ENCODE peak calls at places on chromosomes 6 and 20, in four cellular contexts. S, D, Y and I are unnamed samples.

GRCh38 chr20:4136078-4136966 is 121.0 kb upstream of the RNF24 start:
- DNase-seq in S (no peak), D (no peak), Y (no peak), I (no peak)

GRCh38 chr6:50264995-50265571 is 215.4 kb upstream of the DEFB112 start:
- DNase-seq in D (no peak), Y (no peak), S (peak; percentile 61), I (peak; percentile 31)

GRCh38 chr20:56893206-56893605 is 264.1 kb downstream of the TFAP2C start:
- DNase-seq in D (no peak), S (peak; percentile 62), Y (no peak), I (no peak)

GRCh38 chr6:20946037-20946436 is 411.8 kb downstream of the CDKAL1 start:
- DNase-seq in Y (no peak), D (no peak), S (peak; percentile 46), I (no peak)

GRCh38 chr20:17616480-17617211 is 46.8 kb downstream of the DSTN start:
- DNase-seq in Y (peak; percentile 24), S (no peak), D (no peak), I (no peak)

GRCh38 chr6:43916924-43917877 is 147.2 kb downstream of the VEGFA start:
- DNase-seq in Y (peak; percentile 63), D (peak; percentile 49), S (no peak), I (peak; percentile 46)

GRCh38 chr6:49416195-49416594 is 46.9 kb downstream of the MMUT start:
- DNase-seq in D (no peak), Y (no peak), S (no peak), I (no peak)

GRCh38 chr6:36334343-36334742 is 2.3 kb downstream of the BNIP5 start:
- DNase-seq in Y (no peak), D (no peak), S (no peak), I (no peak)

GRCh38 chr20:39070484-39071231 is 108.5 kb downstream of the DHX35 start:
- DNase-seq in Y (no peak), D (no peak), S (no peak), I (no peak)

GRCh38 chr6:71496018-71496800 is 207.6 kb downstream of the OGFRL1 start:
- DNase-seq in Y (no peak), S (no peak), D (peak; percentile 17), I (no peak)

GRCh38 chr6:36633915-36634314 is 39.8 kb downstream of the SRSF3 start:
- DNase-seq in S (no peak), D (no peak), Y (peak; percentile 94), I (no peak)

GRCh38 chr6:133051264-133051663 is 189.9 kb upstream of the EYA4 start:
- DNase-seq in Y (no peak), S (no peak), D (no peak), I (no peak)

GRCh38 chr6:82487895-82488294 is 124.3 kb downstream of the TPBG start:
- DNase-seq in Y (no peak), D (no peak), S (no peak), I (no peak)

GRCh38 chr6:160306284-160306683 is 41.9 kb upstream of the SLC22A3 start:
- DNase-seq in D (no peak), S (no peak), Y (no peak), I (no peak)
- TF ChIP-seq CTCF in D (no peak), S (no peak), Y (no peak), I (no peak)

GRCh38 chr20:34713194-34713943 is 9.2 kb downstream of the TP53INP2 start:
- DNase-seq in S (no peak), D (no peak), Y (no peak), I (no peak)

GRCh38 chr20:34712525-34713192 is 8.5 kb downstream of the TP53INP2 start:
- DNase-seq in Y (no peak), D (no peak), S (no peak), I (no peak)

GRCh38 chr20:34710568-34710839 is 6.4 kb downstream of the TP53INP2 start:
- DNase-seq in D (no peak), Y (no peak), S (no peak), I (no peak)

GRCh38 chr20:34710861-34711574 is 6.9 kb downstream of the TP53INP2 start:
- DNase-seq in S (no peak), D (no peak), Y (no peak), I (no peak)

DNA sequence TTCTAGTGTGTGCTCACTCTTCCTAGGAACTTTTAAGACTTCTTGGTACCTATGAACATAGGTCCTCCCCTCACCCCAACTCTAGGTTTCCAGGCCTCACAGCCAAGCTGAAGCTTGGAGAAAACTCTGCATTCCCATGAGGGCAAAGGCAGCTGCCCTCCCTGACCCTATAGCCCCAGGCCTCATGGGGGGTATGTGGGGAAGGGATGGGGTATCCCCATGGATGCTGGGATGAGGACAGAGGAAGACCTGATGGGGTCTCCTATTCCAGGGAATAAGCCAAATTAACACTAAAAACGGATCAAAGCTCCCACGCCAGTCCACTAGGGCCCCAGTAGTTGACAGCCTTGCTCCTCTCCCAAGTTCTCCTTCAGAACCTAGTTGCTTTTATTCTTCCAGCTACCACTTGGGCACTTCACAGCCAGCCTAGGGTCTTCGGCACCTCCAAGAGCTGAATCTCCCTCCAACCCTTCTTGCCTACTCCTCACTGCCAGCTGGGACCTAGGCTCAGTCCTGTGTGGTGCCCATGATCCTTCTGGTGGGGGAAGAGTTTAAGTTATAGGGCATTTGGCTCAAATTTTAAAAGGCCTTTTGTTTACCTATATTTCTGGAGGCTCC is 7.8 kb downstream of the TP53INP2 start:
- DNase-seq in S (no peak), Y (no peak), D (no peak), I (no peak)
- H3K27ac ChIP-seq in S (no peak overlapping the region), Y (no peak overlapping the region), D (peak overlapping the region; percentile 28), I (no peak overlapping the region)

DNA sequence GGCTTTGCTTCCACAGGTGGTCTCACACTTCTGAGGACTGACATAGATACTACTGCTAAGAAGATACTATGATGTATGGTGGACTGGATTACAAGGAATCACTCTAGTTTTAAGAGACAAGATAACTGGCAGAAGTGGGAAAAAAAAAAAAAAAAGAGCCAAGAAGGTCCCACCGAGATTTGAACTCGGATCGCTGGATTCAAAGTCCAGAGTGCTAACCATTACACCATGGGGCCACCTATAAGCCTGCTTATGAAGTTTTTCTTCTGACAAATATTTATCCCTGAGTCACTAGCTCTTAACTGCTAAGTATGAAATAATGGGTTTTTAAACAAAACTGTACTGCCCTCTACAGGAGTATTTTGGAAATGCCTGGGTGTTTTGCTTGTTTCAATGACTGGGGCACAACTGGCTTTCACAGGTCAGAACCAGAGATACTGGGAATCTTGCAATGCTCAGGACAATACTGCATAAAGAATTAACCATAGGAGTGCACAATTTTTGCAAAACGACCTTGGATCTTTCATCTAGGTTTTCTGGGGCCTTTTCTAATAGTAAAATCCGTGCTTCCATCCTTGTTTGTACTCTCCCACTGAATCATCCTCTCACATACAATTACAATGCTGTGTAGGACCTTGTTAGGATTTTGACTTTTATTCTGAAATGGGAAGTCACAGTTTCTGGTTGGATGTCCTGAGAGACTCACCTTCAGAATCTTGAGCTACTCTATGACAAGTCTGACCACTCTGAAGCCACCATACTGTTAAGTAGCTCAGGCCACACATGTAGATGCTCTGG is 116.3 kb downstream of the OR2B2 start:
- DNase-seq in S (peak; percentile 96), Y (no peak), D (no peak), I (peak; percentile 66)
- H3K4me3 ChIP-seq in S (peak overlapping the region; percentile 38), Y (no peak overlapping the region), D (no peak overlapping the region), I (no peak overlapping the region)

DNA sequence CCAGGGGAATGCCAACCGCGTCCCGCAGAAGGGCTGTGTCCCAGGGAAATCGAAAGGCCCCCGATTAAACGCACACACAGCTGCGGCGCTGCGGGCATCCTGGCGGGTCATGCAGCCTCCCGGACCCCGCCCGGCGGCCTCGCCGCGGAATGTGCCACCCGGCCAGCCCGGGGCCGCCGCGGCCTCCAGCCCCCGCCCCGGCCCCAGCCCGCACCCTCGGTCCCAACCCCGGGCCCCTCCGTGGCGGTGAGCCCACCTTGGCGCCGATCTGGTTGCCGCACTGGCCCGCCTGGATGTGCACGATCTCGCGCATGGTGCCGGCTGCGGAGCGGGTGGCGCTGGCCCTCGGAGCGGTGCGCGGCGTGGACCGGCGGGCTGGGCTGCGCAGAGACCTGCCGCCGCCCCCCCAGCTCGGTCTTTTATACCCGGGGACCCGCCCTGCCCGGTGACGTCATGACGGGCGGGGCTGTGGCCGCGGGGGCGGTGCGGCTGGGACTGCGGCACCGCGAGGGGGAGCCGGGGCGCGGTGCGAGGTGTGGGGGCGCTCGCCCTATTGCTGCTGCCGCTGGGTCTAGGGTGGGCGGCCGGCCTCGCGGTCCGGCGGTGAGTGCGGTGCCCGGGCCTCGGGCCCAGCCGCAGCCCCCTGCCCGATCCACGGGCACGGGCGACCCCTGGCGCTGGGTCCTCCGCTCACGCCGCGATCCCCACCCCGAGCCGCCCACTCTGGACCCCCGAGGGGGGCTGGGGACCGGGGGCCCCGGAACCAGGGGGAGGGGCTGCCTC is at the start of gene TUBB2A:
- DNase-seq in D (peak; percentile 69), S (peak; percentile 83), Y (peak; percentile 89), I (peak; percentile 88)
- TF ChIP-seq CTCF in D (peak; percentile 70), S (no peak), Y (no peak), I (peak; percentile 55)

GRCh38 chr6:112004397-112005341 is 49.2 kb upstream of the CCN6 start:
- DNase-seq in S (no peak), D (peak; percentile 16), Y (no peak), I (no peak)

GRCh38 chr6:112007254-112007653 is 46.6 kb upstream of the CCN6 start:
- DNase-seq in Y (no peak), D (no peak), S (no peak), I (no peak)

GRCh38 chr6:112007805-112008204 is 46.1 kb upstream of the CCN6 start:
- DNase-seq in S (no peak), Y (no peak), D (no peak), I (no peak)

GRCh38 chr6:112010328-112010727 is 43.6 kb upstream of the CCN6 start:
- DNase-seq in S (no peak), D (no peak), Y (no peak), I (no peak)

DNA sequence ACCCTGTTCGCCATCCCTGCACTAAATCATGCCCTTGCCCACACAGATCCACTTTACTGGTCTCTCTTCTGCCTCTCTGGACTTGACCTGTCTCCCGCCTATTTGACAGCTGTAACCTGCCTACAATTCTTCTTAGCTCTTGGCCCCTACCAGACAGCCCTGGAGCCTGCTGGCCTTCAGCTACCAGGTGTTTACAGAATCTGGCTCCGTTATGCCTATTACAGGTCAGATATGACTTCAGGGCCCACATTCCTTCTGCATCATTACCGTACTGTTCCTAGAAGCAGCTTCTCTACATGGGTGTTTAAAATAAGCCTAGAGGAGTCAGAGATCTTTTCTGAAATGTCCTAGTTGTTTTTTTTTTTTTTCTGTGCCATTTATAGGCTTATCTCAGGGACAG is 45.4 kb upstream of the CCN6 start:
- DNase-seq in S (no peak), Y (no peak), D (no peak), I (no peak)
- H3K27ac ChIP-seq in S (no peak overlapping the region), Y (peak overlapping the region; percentile 49), D (no peak overlapping the region), I (no peak overlapping the region)

GRCh38 chr20:13422637-13423036 is 201.6 kb downstream of the ISM1 start:
- DNase-seq in S (no peak), D (no peak), Y (no peak), I (no peak)
- H3K4me3 ChIP-seq in S (no peak overlapping the region), D (no peak overlapping the region), Y (no peak overlapping the region), I (no peak overlapping the region)

DNA sequence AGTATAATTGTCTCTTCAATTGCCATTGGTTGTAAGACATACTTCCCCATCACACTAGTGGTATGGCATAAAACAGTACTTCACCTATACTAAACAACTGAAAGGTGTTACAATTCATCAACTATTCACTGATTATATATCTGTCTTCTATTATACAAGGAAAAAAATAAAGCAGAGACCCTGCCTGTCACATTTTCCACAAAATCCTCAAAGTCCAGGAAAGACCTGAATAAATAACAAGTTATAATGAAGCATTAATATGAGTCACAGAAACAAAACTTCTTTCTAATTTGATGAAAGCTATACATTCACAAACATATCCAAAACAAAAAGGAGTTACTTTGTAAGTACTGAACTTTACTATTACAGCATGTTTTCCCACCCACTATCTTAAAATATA is 81.0 kb upstream of the COL21A1 start:
- DNase-seq in S (no peak), D (no peak), Y (no peak), I (no peak)
- TF ChIP-seq CTCF in S (no peak), D (no peak), Y (no peak), I (no peak)